ENCODE peak calls at places on chromosome 6, in five cellular contexts. One of them, this sample, is unnamed.

GRCh38 chr6:5422321-5422915 is 161.1 kb downstream of the FARS2 start:
- DNase-seq in activated CD8-positive, alpha-beta memory T cell treated with anti-CD3 and anti-CD28 coated beads, Interleukin-2, amount 50 U/mL, for 4 hours: no peak
- DNase-seq in T-helper 2 cell: no peak
- DNase-seq in astrocyte of the spinal cord: peak; percentile 59
- DNase-seq in AG09309: no peak
- DNase-seq in this sample: peak; percentile 21

GRCh38 chr6:137271245-137272183 is 52.3 kb upstream of the IFNGR1 start:
- DNase-seq in activated CD8-positive, alpha-beta memory T cell treated with anti-CD3 and anti-CD28 coated beads, Interleukin-2, amount 50 U/mL, for 4 hours: no peak
- DNase-seq in T-helper 2 cell: no peak
- DNase-seq in astrocyte of the spinal cord: peak; percentile 67
- DNase-seq in AG09309: no peak
- DNase-seq in this sample: peak; percentile 10

GRCh38 chr6:38603966-38604365 is 35.8 kb downstream of the BTBD9 start:
- DNase-seq in activated CD8-positive, alpha-beta memory T cell treated with anti-CD3 and anti-CD28 coated beads, Interleukin-2, amount 50 U/mL, for 4 hours: no peak
- DNase-seq in T-helper 2 cell: no peak
- DNase-seq in astrocyte of the spinal cord: no peak
- DNase-seq in AG09309: no peak
- DNase-seq in this sample: no peak

GRCh38 chr6:25165181-25165580 is 114.0 kb upstream of the CARMIL1 start:
- DNase-seq in activated CD8-positive, alpha-beta memory T cell treated with anti-CD3 and anti-CD28 coated beads, Interleukin-2, amount 50 U/mL, for 4 hours: no peak
- DNase-seq in T-helper 2 cell: no peak
- DNase-seq in astrocyte of the spinal cord: no peak
- DNase-seq in AG09309: no peak
- DNase-seq in this sample: no peak

GRCh38 chr6:43917878-43918382 is 147.9 kb downstream of the VEGFA start:
- DNase-seq in activated CD8-positive, alpha-beta memory T cell treated with anti-CD3 and anti-CD28 coated beads, Interleukin-2, amount 50 U/mL, for 4 hours: no peak
- DNase-seq in T-helper 2 cell: no peak
- DNase-seq in astrocyte of the spinal cord: peak; percentile 37
- DNase-seq in AG09309: no peak
- DNase-seq in this sample: no peak

GRCh38 chr6:36028887-36029324 is 1.3 kb downstream of the MAPK14 start:
- DNase-seq in activated CD8-positive, alpha-beta memory T cell treated with anti-CD3 and anti-CD28 coated beads, Interleukin-2, amount 50 U/mL, for 4 hours: peak; percentile 77
- DNase-seq in T-helper 2 cell: peak; percentile 59
- DNase-seq in astrocyte of the spinal cord: peak; percentile 84
- DNase-seq in AG09309: peak; percentile 46
- DNase-seq in this sample: no peak

GRCh38 chr6:42250509-42250908 is 32.8 kb upstream of the MRPS10 start:
- DNase-seq in activated CD8-positive, alpha-beta memory T cell treated with anti-CD3 and anti-CD28 coated beads, Interleukin-2, amount 50 U/mL, for 4 hours: no peak
- DNase-seq in T-helper 2 cell: no peak
- DNase-seq in astrocyte of the spinal cord: no peak
- DNase-seq in AG09309: no peak
- DNase-seq in this sample: no peak

GRCh38 chr6:4664911-4665310 is 111.3 kb upstream of the CDYL start:
- DNase-seq in activated CD8-positive, alpha-beta memory T cell treated with anti-CD3 and anti-CD28 coated beads, Interleukin-2, amount 50 U/mL, for 4 hours: no peak
- DNase-seq in T-helper 2 cell: no peak
- DNase-seq in astrocyte of the spinal cord: no peak
- DNase-seq in AG09309: no peak
- DNase-seq in this sample: no peak

GRCh38 chr6:151041686-151042085 is 176.2 kb downstream of the MTHFD1L start:
- DNase-seq in activated CD8-positive, alpha-beta memory T cell treated with anti-CD3 and anti-CD28 coated beads, Interleukin-2, amount 50 U/mL, for 4 hours: no peak
- DNase-seq in T-helper 2 cell: no peak
- DNase-seq in astrocyte of the spinal cord: peak; percentile 54
- DNase-seq in AG09309: no peak
- DNase-seq in this sample: no peak

GRCh38 chr6:103983000-103983399 is 876.7 kb downstream of the HACE1 start:
- DNase-seq in activated CD8-positive, alpha-beta memory T cell treated with anti-CD3 and anti-CD28 coated beads, Interleukin-2, amount 50 U/mL, for 4 hours: no peak
- DNase-seq in T-helper 2 cell: no peak
- DNase-seq in astrocyte of the spinal cord: no peak
- DNase-seq in AG09309: no peak
- DNase-seq in this sample: no peak

GRCh38 chr6:51472745-51473483 is 614.5 kb downstream of the PKHD1 start:
- DNase-seq in activated CD8-positive, alpha-beta memory T cell treated with anti-CD3 and anti-CD28 coated beads, Interleukin-2, amount 50 U/mL, for 4 hours: no peak
- DNase-seq in T-helper 2 cell: no peak
- DNase-seq in astrocyte of the spinal cord: no peak
- DNase-seq in AG09309: no peak
- DNase-seq in this sample: no peak

GRCh38 chr6:101392561-101393230 is 812 bp upstream of the GRIK2 start:
- DNase-seq in activated CD8-positive, alpha-beta memory T cell treated with anti-CD3 and anti-CD28 coated beads, Interleukin-2, amount 50 U/mL, for 4 hours: no peak
- DNase-seq in T-helper 2 cell: no peak
- DNase-seq in astrocyte of the spinal cord: no peak
- DNase-seq in AG09309: no peak
- DNase-seq in this sample: no peak

GRCh38 chr6:111950661-111951426 is 77.6 kb upstream of the FYN start:
- DNase-seq in activated CD8-positive, alpha-beta memory T cell treated with anti-CD3 and anti-CD28 coated beads, Interleukin-2, amount 50 U/mL, for 4 hours: no peak
- DNase-seq in T-helper 2 cell: no peak
- DNase-seq in astrocyte of the spinal cord: peak; percentile 66
- DNase-seq in AG09309: no peak
- DNase-seq in this sample: no peak

GRCh38 chr6:113461153-113461897 is 395.8 kb upstream of the MARCKS start:
- DNase-seq in activated CD8-positive, alpha-beta memory T cell treated with anti-CD3 and anti-CD28 coated beads, Interleukin-2, amount 50 U/mL, for 4 hours: no peak
- DNase-seq in T-helper 2 cell: no peak
- DNase-seq in astrocyte of the spinal cord: no peak
- DNase-seq in AG09309: no peak
- DNase-seq in this sample: no peak

GRCh38 chr6:112683926-112684325 is 336.8 kb downstream of the RFPL4B start:
- DNase-seq in activated CD8-positive, alpha-beta memory T cell treated with anti-CD3 and anti-CD28 coated beads, Interleukin-2, amount 50 U/mL, for 4 hours: no peak
- DNase-seq in T-helper 2 cell: no peak
- DNase-seq in astrocyte of the spinal cord: peak; percentile 87
- DNase-seq in AG09309: peak; percentile 91
- DNase-seq in this sample: peak; percentile 61

GRCh38 chr6:136920858-136921520 is 1.1 kb upstream of the SLC35D3 start:
- DNase-seq in activated CD8-positive, alpha-beta memory T cell treated with anti-CD3 and anti-CD28 coated beads, Interleukin-2, amount 50 U/mL, for 4 hours: no peak
- DNase-seq in T-helper 2 cell: no peak
- DNase-seq in astrocyte of the spinal cord: peak; percentile 28
- DNase-seq in AG09309: no peak
- DNase-seq in this sample: no peak

GRCh38 chr6:126696921-126697693 is 357.2 kb downstream of the CENPW start:
- DNase-seq in activated CD8-positive, alpha-beta memory T cell treated with anti-CD3 and anti-CD28 coated beads, Interleukin-2, amount 50 U/mL, for 4 hours: no peak
- DNase-seq in T-helper 2 cell: no peak
- DNase-seq in astrocyte of the spinal cord: no peak
- DNase-seq in AG09309: no peak
- DNase-seq in this sample: no peak

GRCh38 chr6:67717281-67717680 is 917.8 kb upstream of the ADGRB3 start:
- DNase-seq in activated CD8-positive, alpha-beta memory T cell treated with anti-CD3 and anti-CD28 coated beads, Interleukin-2, amount 50 U/mL, for 4 hours: no peak
- DNase-seq in T-helper 2 cell: no peak
- DNase-seq in astrocyte of the spinal cord: peak; percentile 62
- DNase-seq in AG09309: no peak
- DNase-seq in this sample: no peak

GRCh38 chr6:132392292-132392691 is 9.0 kb downstream of the MOXD1 start:
- DNase-seq in activated CD8-positive, alpha-beta memory T cell treated with anti-CD3 and anti-CD28 coated beads, Interleukin-2, amount 50 U/mL, for 4 hours: no peak
- DNase-seq in T-helper 2 cell: no peak
- DNase-seq in astrocyte of the spinal cord: no peak
- DNase-seq in AG09309: no peak
- DNase-seq in this sample: no peak

GRCh38 chr6:112576421-112576820 is 229.3 kb downstream of the RFPL4B start:
- DNase-seq in activated CD8-positive, alpha-beta memory T cell treated with anti-CD3 and anti-CD28 coated beads, Interleukin-2, amount 50 U/mL, for 4 hours: no peak
- DNase-seq in T-helper 2 cell: no peak
- DNase-seq in astrocyte of the spinal cord: peak; percentile 62
- DNase-seq in AG09309: no peak
- DNase-seq in this sample: no peak

GRCh38 chr6:127463056-127463455 is 3.9 kb upstream of the KIAA0408 start:
- DNase-seq in activated CD8-positive, alpha-beta memory T cell treated with anti-CD3 and anti-CD28 coated beads, Interleukin-2, amount 50 U/mL, for 4 hours: no peak
- DNase-seq in T-helper 2 cell: no peak
- DNase-seq in astrocyte of the spinal cord: no peak
- DNase-seq in AG09309: no peak
- DNase-seq in this sample: no peak

GRCh38 chr6:164252260-164252659 is 837.7 kb downstream of the QKI start:
- DNase-seq in activated CD8-positive, alpha-beta memory T cell treated with anti-CD3 and anti-CD28 coated beads, Interleukin-2, amount 50 U/mL, for 4 hours: no peak
- DNase-seq in T-helper 2 cell: no peak
- DNase-seq in astrocyte of the spinal cord: no peak
- DNase-seq in AG09309: no peak
- DNase-seq in this sample: no peak

This sample was measured in AG04450.